ENCODE peak calls at places on chromosomes 12 and 14, in eight cellular contexts. Q is GM19239; D is keratinocyte; B is GM23248; H is NCI-H1092; Z is stimulated activated CD8-positive, alpha-beta memory T cell treated with anti-CD3 and anti-CD28 coated beads, Interleukin-2, amount 100 ng/mL, for 1 hour; L is upper lobe of left lung; Y is lung microvascular endothelial cell. C is an unnamed sample.

GRCh38 chr12:1741154-1741949 is 50.5 kb downstream of the ADIPOR2 start:
- DNase-seq in Q (no peak), D (no peak), B (peak), H (no peak), Z (no peak), L (no peak), Y (no peak), C (no peak)

GRCh38 chr14:31939934-31940333 is 137.2 kb upstream of the ARHGAP5 start:
- DNase-seq in Q (no peak), D (no peak), B (no peak), H (peak), Z (no peak), L (no peak), Y (no peak), C (no peak)

GRCh38 chr12:81874166-81874565 is 115.0 kb upstream of the PPFIA2 start:
- DNase-seq in Q (no peak), D (no peak), B (no peak), H (no peak), Z (no peak), L (no peak), Y (no peak), C (no peak)

GRCh38 chr14:39766397-39767000 is 334.3 kb upstream of the FBXO33 start:
- DNase-seq in Q (no peak), D (no peak), B (no peak), H (no peak), Z (no peak), L (no peak), Y (no peak), C (no peak)

GRCh38 chr12:40312982-40313576 is 88.3 kb downstream of the LRRK2 start:
- DNase-seq in Q (no peak), D (no peak), B (peak), H (no peak), Z (no peak), L (no peak), Y (peak), C (no peak)

GRCh38 chr14:67729072-67729561 is 27.4 kb downstream of the RDH12 start:
- DNase-seq in Q (no peak), D (no peak), B (no peak), H (no peak), Z (no peak), L (peak), Y (no peak), C (no peak)

GRCh38 chr12:124484526-124484953 is 82.9 kb downstream of the NCOR2 start:
- DNase-seq in Q (no peak), D (no peak), B (no peak), H (no peak), Z (no peak), L (no peak), Y (no peak), C (no peak)

GRCh38 chr12:23585782-23586163 is 363.7 kb downstream of the SOX5 start:
- DNase-seq in Q (no peak), D (no peak), B (no peak), H (no peak), Z (no peak), L (no peak), Y (no peak), C (no peak)

GRCh38 chr14:92958373-92959188 is 35.6 kb downstream of the CHGA start:
- DNase-seq in Q (no peak), D (no peak), B (no peak), H (peak), Z (no peak), L (no peak), Y (no peak), C (no peak)

GRCh38 chr14:50010752-50011151 is 105.6 kb downstream of the VCPKMT start:
- DNase-seq in Q (no peak), D (no peak), B (peak), H (no peak), Z (no peak), L (no peak), Y (no peak), C (no peak)

GRCh38 chr14:22112004-22112403 is 438.4 kb upstream of the OR4E1 start:
- DNase-seq in Q (no peak), D (no peak), B (no peak), H (no peak), Z (no peak), L (no peak), Y (no peak), C (no peak)

GRCh38 chr14:31270196-31270772 is 62.7 kb upstream of the HECTD1 start:
- DNase-seq in Q (no peak), D (no peak), B (peak), H (no peak), Z (no peak), L (no peak), Y (peak), C (no peak)

GRCh38 chr12:18706798-18707197 is 31.0 kb downstream of the PLCZ1 start:
- DNase-seq in Q (no peak), D (no peak), B (no peak), H (no peak), Z (no peak), L (no peak), Y (no peak), C (no peak)

GRCh38 chr12:131530041-131530332 is 180.9 kb upstream of the SFSWAP start:
- DNase-seq in Q (no peak), D (no peak), B (no peak), H (no peak), Z (no peak), L (no peak), Y (no peak), C (no peak)

GRCh38 chr14:29339491-29339890 is 572.9 kb downstream of the FOXG1 start:
- DNase-seq in Q (no peak), D (no peak), B (peak), H (no peak), Z (no peak), L (no peak), Y (peak), C (no peak)

GRCh38 chr14:86838363-86838762 is 1154.6 kb downstream of the GALC start:
- DNase-seq in Q (no peak), D (no peak), B (peak), H (no peak), Z (no peak), L (no peak), Y (peak), C (no peak)

GRCh38 chr14:89086060-89086382 is 261.6 kb downstream of the TTC8 start:
- DNase-seq in Q (no peak), D (no peak), B (no peak), H (no peak), Z (no peak), L (no peak), Y (no peak), C (no peak)

GRCh38 chr14:59510001-59510400 is 25.7 kb downstream of the JKAMP start:
- DNase-seq in Q (no peak), D (no peak), B (no peak), H (no peak), Z (no peak), L (no peak), Y (no peak), C (no peak)

GRCh38 chr12:129839679-129840078 is 64.1 kb downstream of the TMEM132D start:
- DNase-seq in Q (no peak), D (no peak), B (no peak), H (no peak), Z (no peak), L (no peak), Y (no peak), C (no peak)

GRCh38 chr14:69695664-69696527 is 71.0 kb upstream of the SRSF5 start:
- DNase-seq in Q (no peak), D (no peak), B (peak), H (peak), Z (no peak), L (no peak), Y (peak), C (no peak)

GRCh38 chr14:95516554-95517209 is at the start of gene SYNE3:
- DNase-seq in Q (peak), D (no peak), B (peak), H (no peak), Z (no peak), L (peak), Y (no peak), C (no peak)

GRCh38 chr14:61116369-61116768 is 135.3 kb downstream of the SLC38A6 start:
- DNase-seq in Q (no peak), D (no peak), B (peak), H (no peak), Z (no peak), L (no peak), Y (no peak), C (no peak)

GRCh38 chr14:104221636-104222375 is 83.4 kb downstream of the KIF26A start:
- DNase-seq in Q (no peak), D (no peak), B (no peak), H (no peak), Z (no peak), L (peak), Y (no peak), C (no peak)

GRCh38 chr14:74508292-74508731 is 14.7 kb downstream of the ISCA2 start:
- DNase-seq in Q (no peak), D (no peak), B (peak), H (no peak), Z (no peak), L (peak), Y (no peak), C (no peak)

GRCh38 chr12:42474391-42474790 is 115.2 kb downstream of the PRICKLE1 start:
- DNase-seq in Q (no peak), D (peak), B (peak), H (no peak), Z (no peak), L (no peak), Y (peak), C (no peak)

GRCh38 chr12:76637807-76638206 is 78.2 kb upstream of the OSBPL8 start:
- DNase-seq in Q (no peak), D (peak), B (peak), H (no peak), Z (no peak), L (no peak), Y (peak), C (no peak)

GRCh38 chr14:67413806-67414769 is 2.1 kb upstream of the PLEK2 start:
- DNase-seq in Q (no peak), D (peak), B (peak), H (no peak), Z (no peak), L (no peak), Y (peak), C (no peak)

GRCh38 chr12:104519190-104519857 is 62.6 kb downstream of the CHST11 start:
- DNase-seq in Q (no peak), D (no peak), B (no peak), H (no peak), Z (peak), L (no peak), Y (peak), C (no peak)

GRCh38 chr12:6615802-6616201 is 8.6 kb upstream of the CHD4 start:
- DNase-seq in Q (no peak), D (no peak), B (no peak), H (no peak), Z (no peak), L (no peak), Y (no peak), C (no peak)

GRCh38 chr12:47975816-47976215 is 12.4 kb downstream of the TMEM106C start:
- DNase-seq in Q (no peak), D (no peak), B (no peak), H (no peak), Z (no peak), L (peak), Y (no peak), C (no peak)

GRCh38 chr14:69540654-69541335 is 33.9 kb downstream of the CCDC177 start:
- DNase-seq in Q (no peak), D (no peak), B (no peak), H (no peak), Z (no peak), L (no peak), Y (no peak), C (no peak)

GRCh38 chr12:127640181-127640886 is 626.6 kb upstream of the TMEM132C start:
- DNase-seq in Q (no peak), D (no peak), B (peak), H (no peak), Z (no peak), L (no peak), Y (no peak), C (no peak)

GRCh38 chr12:130266751-130267150 is 70.9 kb upstream of the PIWIL1 start:
- DNase-seq in Q (no peak), D (no peak), B (no peak), H (no peak), Z (no peak), L (no peak), Y (no peak), C (no peak)

GRCh38 chr12:57803317-57803893 is 15.1 kb downstream of the AVIL start:
- DNase-seq in Q (no peak), D (no peak), B (peak), H (no peak), Z (no peak), L (no peak), Y (peak), C (no peak)

GRCh38 chr12:31265722-31266121 is 60.2 kb downstream of the SINHCAF start:
- DNase-seq in Q (no peak), D (no peak), B (no peak), H (no peak), Z (no peak), L (no peak), Y (no peak), C (no peak)